ENCODE peak calls at places on chromosome 1, in ten cellular contexts. F, Y, K, X, A, H, R, C, L and Q are unnamed samples.
A peak's percentile ranks its signal among the peaks of the same experiment; 100 is the strongest.

GRCh38 chr1:97042551-97042950 is 321.0 kb downstream of the PTBP2 start:
- DNase-seq in K (no peak), F (no peak), A (no peak), H (no peak), C (no peak), L (no peak), X (no peak), Y (no peak), R (no peak), Q (no peak)

GRCh38 chr1:231930257-231930947 is 303.8 kb downstream of the DISC1 start:
- DNase-seq in C (no peak), R (no peak), A (no peak), H (no peak), L (no peak), X (no peak), K (no peak), F (no peak), Y (no peak), Q (no peak)

GRCh38 chr1:193123751-193124150 is 1.9 kb downstream of the CDC73 start:
- DNase-seq in X (no peak), R (no peak), C (no peak), Y (no peak), K (no peak), L (no peak), A (no peak), F (no peak), H (no peak), Q (no peak)

GRCh38 chr1:92754000-92754787 is 30.7 kb downstream of the EVI5 start:
- DNase-seq in H (no peak), R (no peak), Y (no peak), C (no peak), X (no peak), F (no peak), A (no peak), K (no peak), L (no peak), Q (no peak)

GRCh38 chr1:91751281-91751680 is 134.7 kb downstream of the TGFBR3 start:
- DNase-seq in K (no peak), F (no peak), A (peak; percentile 36), C (no peak), Y (no peak), R (peak; percentile 40), X (no peak), H (peak; percentile 74), L (no peak), Q (no peak)

GRCh38 chr1:119718409-119718808 is 6.7 kb downstream of the PHGDH start:
- DNase-seq in H (no peak), X (no peak), L (no peak), R (no peak), C (no peak), F (no peak), A (no peak), K (no peak), Y (no peak), Q (no peak)

GRCh38 chr1:51344602-51345299 is 14.4 kb upstream of the TTC39A start:
- DNase-seq in A (no peak), F (no peak), Y (peak; percentile 67), C (peak; percentile 67), X (no peak), R (no peak), K (peak; percentile 90), L (no peak), H (no peak), Q (peak; percentile 46)

GRCh38 chr1:29752141-29752540 is 515.8 kb downstream of the PTPRU start:
- DNase-seq in K (no peak), L (no peak), A (no peak), H (no peak), F (no peak), Y (no peak), C (peak; percentile 47), X (no peak), R (no peak), Q (peak; percentile 6)

DNA sequence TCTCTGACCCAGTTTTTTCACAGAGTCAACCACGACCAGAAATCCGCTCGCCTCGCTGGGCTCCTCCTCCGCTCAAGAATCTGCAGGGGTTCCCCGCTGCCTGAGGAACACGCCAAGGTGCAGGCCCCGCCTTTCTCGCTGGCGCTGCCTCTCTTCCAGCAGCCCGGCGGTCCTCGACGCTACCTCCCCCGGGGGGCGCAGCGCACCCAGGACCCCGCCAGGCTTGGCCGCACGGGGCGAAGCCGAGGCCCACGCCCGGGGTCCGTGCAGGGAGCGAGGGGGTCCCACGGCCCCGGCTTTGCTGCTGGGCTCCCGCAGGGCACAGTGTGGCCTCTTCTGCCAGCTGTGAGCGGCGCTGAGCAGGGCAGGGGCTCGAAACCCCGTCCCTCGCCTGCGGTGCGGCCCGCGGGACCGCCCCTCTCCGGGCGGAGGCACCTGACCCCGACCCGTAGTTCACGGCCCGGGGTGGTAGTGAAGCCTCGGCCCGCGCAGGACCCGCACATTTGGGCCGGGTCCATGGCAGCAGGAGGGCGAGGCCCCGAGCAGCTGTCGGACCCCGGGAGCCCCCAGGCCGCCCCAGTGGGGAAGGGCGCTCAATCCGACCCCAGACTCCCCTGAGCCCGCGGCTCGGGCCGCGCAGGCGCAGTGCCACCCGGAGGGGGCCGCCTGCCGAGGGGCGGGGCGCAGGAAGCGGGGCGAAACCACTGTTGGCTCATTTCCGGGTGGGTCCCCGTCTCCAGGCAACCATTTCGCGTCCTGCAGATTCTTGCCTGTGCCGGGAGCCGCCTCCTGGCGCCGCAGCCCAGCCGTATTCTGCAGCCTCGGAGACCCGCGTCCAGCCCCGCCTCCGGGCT is 10.0 kb upstream of the MMEL1 start:
- DNase-seq in L (peak; percentile 95), X (peak; percentile 73), A (peak; percentile 94), Y (peak; percentile 88), F (peak; percentile 94), R (peak; percentile 90), K (peak; percentile 91), H (peak; percentile 89), C (peak; percentile 95), Q (no peak)
- TF ChIP-seq CTCF in L (no peak), X (no peak), A (no peak), Y (no peak), F (no peak), R (no peak), K (no peak), H (peak; percentile 21), C (peak; percentile 12), Q (peak; percentile 11)

GRCh38 chr1:66383602-66384001 is 150.4 kb upstream of the SGIP1 start:
- DNase-seq in Y (no peak), X (no peak), A (no peak), R (no peak), L (no peak), H (no peak), C (no peak), F (no peak), K (no peak), Q (no peak)

GRCh38 chr1:66386712-66387111 is 147.2 kb upstream of the SGIP1 start:
- DNase-seq in R (no peak), C (no peak), A (no peak), F (no peak), H (no peak), L (no peak), Y (no peak), X (no peak), K (no peak), Q (no peak)

GRCh38 chr1:66381626-66382275 is 152.2 kb upstream of the SGIP1 start:
- DNase-seq in H (no peak), X (no peak), A (no peak), C (no peak), K (no peak), L (no peak), Y (no peak), F (no peak), R (no peak), Q (no peak)

GRCh38 chr1:66383168-66383567 is 150.8 kb upstream of the SGIP1 start:
- DNase-seq in A (no peak), K (no peak), C (no peak), F (no peak), L (no peak), X (no peak), Y (no peak), R (no peak), H (no peak), Q (no peak)

DNA sequence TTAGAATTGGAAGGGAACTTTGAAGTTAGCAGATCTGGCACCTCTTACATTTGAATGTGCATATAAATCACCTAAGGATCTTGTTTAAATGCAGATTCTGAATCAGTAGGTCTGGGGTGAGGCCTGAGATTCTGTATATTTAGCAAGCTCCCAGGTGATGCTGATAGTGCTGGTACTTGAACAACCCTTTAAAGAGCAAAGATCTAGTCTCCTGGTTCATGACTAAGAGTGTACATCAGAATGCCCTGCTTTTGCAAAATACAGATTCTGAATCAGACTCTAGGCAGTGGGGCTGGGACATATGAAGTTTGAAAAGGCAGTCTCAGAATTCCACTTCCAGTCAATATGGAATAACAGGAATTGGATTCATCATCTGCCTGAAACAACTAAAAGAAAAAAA is 149.7 kb upstream of the SGIP1 start:
- DNase-seq in Y (no peak), L (no peak), R (no peak), H (no peak), K (no peak), F (no peak), A (no peak), X (no peak), C (no peak), Q (no peak)
- H3K9me3 ChIP-seq in Y (peaks cover 7% of the 10 kb centered on the region), L (no peaks in the 10 kb centered on the region), R (peaks cover 8% of the 10 kb centered on the region), H (no peaks in the 10 kb centered on the region), K (no peaks in the 10 kb centered on the region), F (peaks cover 18% of the 10 kb centered on the region), A (no peaks in the 10 kb centered on the region), X (peaks cover 18% of the 10 kb centered on the region), C (peaks cover 20% of the 10 kb centered on the region), Q (no peaks in the 10 kb centered on the region)

GRCh38 chr1:201463071-201463552 is 5.9 kb downstream of the PHLDA3 start:
- DNase-seq in Y (peak; percentile 17), K (no peak), X (no peak), H (no peak), F (no peak), C (peak; percentile 77), A (no peak), L (no peak), R (peak; percentile 51), Q (peak; percentile 47)
- TF ChIP-seq CTCF in Y (peak; percentile 33), K (no peak), X (peak; percentile 59), H (peak; percentile 37), F (peak; percentile 24), C (peak; percentile 51), A (no peak), L (no peak), R (peak; percentile 47), Q (peak; percentile 30)

GRCh38 chr1:235588916-235589515 is 60.6 kb downstream of the GNG4 start:
- DNase-seq in Y (peak; percentile 10), A (no peak), C (no peak), R (no peak), F (no peak), L (peak; percentile 33), X (no peak), H (no peak), K (no peak), Q (peak; percentile 78)

GRCh38 chr1:235586413-235586812 is 63.2 kb downstream of the GNG4 start:
- DNase-seq in R (no peak), K (no peak), C (peak; percentile 58), Y (no peak), H (no peak), L (no peak), A (no peak), X (no peak), F (no peak), Q (no peak)

GRCh38 chr1:235586992-235587391 is 62.6 kb downstream of the GNG4 start:
- DNase-seq in F (no peak), Y (no peak), R (no peak), K (no peak), C (no peak), A (no peak), X (no peak), L (no peak), H (no peak), Q (no peak)

GRCh38 chr1:235584973-235585372 is 64.6 kb downstream of the GNG4 start:
- DNase-seq in Y (no peak), K (no peak), X (no peak), L (no peak), H (no peak), F (no peak), R (no peak), C (no peak), A (no peak), Q (no peak)

GRCh38 chr1:235588156-235588555 is 61.4 kb downstream of the GNG4 start:
- DNase-seq in C (no peak), X (no peak), L (no peak), R (no peak), K (no peak), Y (no peak), A (no peak), H (no peak), F (no peak), Q (no peak)
- H3K9me3 ChIP-seq in C (no peaks in the 10 kb centered on the region), X (no peaks in the 10 kb centered on the region), L (no peaks in the 10 kb centered on the region), R (no peaks in the 10 kb centered on the region), K (no peaks in the 10 kb centered on the region), Y (no peaks in the 10 kb centered on the region), A (no peaks in the 10 kb centered on the region), H (no peaks in the 10 kb centered on the region), F (no peaks in the 10 kb centered on the region), Q (no peaks in the 10 kb centered on the region)